ENCODE peak calls at places on chromosomes 6 and 20, in five cellular contexts. P is stimulated activated naive CD8-positive, alpha-beta T cell treated with anti-CD3 and anti-CD28 coated beads, Interleukin-15, Interleukin-2, amounts not matched to agents 100 U/mL and 50 U/mL, for 24 hours; Q is tibial artery; G is NCI-H1436 treated with DMSO at 0.1 percent for 48 hours; R is NCI-H748 treated with DMSO at 0.1 percent for 48 hours. U is an unnamed sample.

GRCh38 chr6:35048631-35049083 is 92.5 kb downstream of the TCP11 start:
- DNase-seq in Q (peak; percentile 75), G (no peak), R (no peak), P (peak; percentile 19), U (peak; percentile 76)

GRCh38 chr6:39452306-39452705 is 129.8 kb upstream of the KCNK16 start:
- DNase-seq in G (no peak), P (no peak), Q (no peak), R (no peak), U (no peak)

GRCh38 chr6:158158748-158159147 is 9.3 kb downstream of the SERAC1 start:
- DNase-seq in P (no peak), G (no peak), R (no peak), Q (no peak), U (no peak)

GRCh38 chr20:63234693-63235398 is 859 bp upstream of the BIRC7 start:
- DNase-seq in Q (no peak), G (no peak), R (no peak), P (peak; percentile 41), U (no peak)

GRCh38 chr6:168145747-168146596 is 67.0 kb upstream of the FRMD1 start:
- DNase-seq in P (no peak), G (no peak), R (no peak), Q (peak; percentile 54), U (no peak)

GRCh38 chr6:90397929-90398674 is 101.5 kb upstream of the BACH2 start:
- DNase-seq in Q (no peak), P (peak; percentile 84), R (no peak), G (no peak), U (no peak)

GRCh38 chr20:25046181-25046641 is 11.7 kb downstream of the ACSS1 start:
- DNase-seq in R (no peak), P (no peak), Q (peak; percentile 68), G (no peak), U (peak; percentile 60)

GRCh38 chr6:145199961-145200360 is 535.4 kb downstream of the EPM2A start:
- DNase-seq in G (no peak), R (peak; percentile 64), P (no peak), Q (no peak), U (no peak)

GRCh38 chr6:162706236-162706635 is 21.3 kb downstream of the PRKN start:
- DNase-seq in P (no peak), Q (peak; percentile 69), G (no peak), R (no peak), U (peak; percentile 78)

GRCh38 chr6:36029464-36029863 is 1.9 kb downstream of the MAPK14 start:
- DNase-seq in P (no peak), Q (no peak), G (no peak), R (peak; percentile 32), U (no peak)